ENCODE peak calls at places on chromosomes 1 and 21, in four cellular contexts. One of them, this sample, is unnamed.

GRCh38 chr1:62076286-62076685 is 118.4 kb upstream of the L1TD1 start:
- DNase-seq in neural progenitor cell: no peak
- DNase-seq in HS-5: peak
- DNase-seq in activated CD8-positive, alpha-beta T cell treated with anti-CD3 and anti-CD28 coated beads for 36 hours: no peak
- DNase-seq in this sample: no peak

GRCh38 chr1:150567717-150568561 is 11.5 kb downstream of the MCL1 start:
- DNase-seq in neural progenitor cell: peak
- DNase-seq in HS-5: no peak
- DNase-seq in activated CD8-positive, alpha-beta T cell treated with anti-CD3 and anti-CD28 coated beads for 36 hours: peak
- DNase-seq in this sample: peak

GRCh38 chr1:168465942-168466702 is 77.7 kb downstream of the XCL2 start:
- DNase-seq in neural progenitor cell: no peak
- DNase-seq in HS-5: no peak
- DNase-seq in activated CD8-positive, alpha-beta T cell treated with anti-CD3 and anti-CD28 coated beads for 36 hours: peak
- DNase-seq in this sample: peak

GRCh38 chr1:204983881-204984280 is 59.1 kb upstream of the CNTN2 start:
- DNase-seq in neural progenitor cell: no peak
- DNase-seq in HS-5: no peak
- DNase-seq in activated CD8-positive, alpha-beta T cell treated with anti-CD3 and anti-CD28 coated beads for 36 hours: no peak
- DNase-seq in this sample: no peak

GRCh38 chr1:231423648-231424047 is 1.6 kb upstream of the EGLN1 start:
- DNase-seq in neural progenitor cell: no peak
- DNase-seq in HS-5: no peak
- DNase-seq in activated CD8-positive, alpha-beta T cell treated with anti-CD3 and anti-CD28 coated beads for 36 hours: no peak
- DNase-seq in this sample: no peak

GRCh38 chr1:221725683-221726330 is 16.1 kb downstream of the DUSP10 start:
- DNase-seq in neural progenitor cell: no peak
- DNase-seq in HS-5: no peak
- DNase-seq in activated CD8-positive, alpha-beta T cell treated with anti-CD3 and anti-CD28 coated beads for 36 hours: no peak
- DNase-seq in this sample: no peak

GRCh38 chr21:30446969-30447368 is 6.9 kb downstream of the KRTAP15-1 start:
- DNase-seq in neural progenitor cell: no peak
- DNase-seq in HS-5: no peak
- DNase-seq in activated CD8-positive, alpha-beta T cell treated with anti-CD3 and anti-CD28 coated beads for 36 hours: no peak
- DNase-seq in this sample: no peak

GRCh38 chr1:63668298-63668697 is 75.1 kb downstream of the PGM1 start:
- DNase-seq in neural progenitor cell: no peak
- DNase-seq in HS-5: no peak
- DNase-seq in activated CD8-positive, alpha-beta T cell treated with anti-CD3 and anti-CD28 coated beads for 36 hours: no peak
- DNase-seq in this sample: no peak

GRCh38 chr1:154448271-154448905 is 43.2 kb downstream of the IL6R start:
- DNase-seq in neural progenitor cell: peak
- DNase-seq in HS-5: no peak
- DNase-seq in activated CD8-positive, alpha-beta T cell treated with anti-CD3 and anti-CD28 coated beads for 36 hours: no peak
- DNase-seq in this sample: no peak

GRCh38 chr1:156993426-156994147 is 52.0 kb downstream of the ARHGEF11 start:
- DNase-seq in neural progenitor cell: no peak
- DNase-seq in HS-5: no peak
- DNase-seq in activated CD8-positive, alpha-beta T cell treated with anti-CD3 and anti-CD28 coated beads for 36 hours: no peak
- DNase-seq in this sample: no peak

GRCh38 chr1:224042557-224043118 is 71.3 kb upstream of the FBXO28 start:
- DNase-seq in neural progenitor cell: peak
- DNase-seq in HS-5: no peak
- DNase-seq in activated CD8-positive, alpha-beta T cell treated with anti-CD3 and anti-CD28 coated beads for 36 hours: no peak
- DNase-seq in this sample: no peak

GRCh38 chr1:93738075-93738622 is 56.5 kb upstream of the BCAR3 start:
- DNase-seq in neural progenitor cell: no peak
- DNase-seq in HS-5: peak
- DNase-seq in activated CD8-positive, alpha-beta T cell treated with anti-CD3 and anti-CD28 coated beads for 36 hours: no peak
- DNase-seq in this sample: no peak

GRCh38 chr1:203142684-203143408 is 15.3 kb downstream of the ADORA1 start:
- DNase-seq in neural progenitor cell: no peak
- DNase-seq in HS-5: no peak
- DNase-seq in activated CD8-positive, alpha-beta T cell treated with anti-CD3 and anti-CD28 coated beads for 36 hours: no peak
- DNase-seq in this sample: no peak

GRCh38 chr1:201636581-201636980 is 97.7 kb downstream of the NAV1 start:
- DNase-seq in neural progenitor cell: no peak
- DNase-seq in HS-5: peak
- DNase-seq in activated CD8-positive, alpha-beta T cell treated with anti-CD3 and anti-CD28 coated beads for 36 hours: no peak
- DNase-seq in this sample: no peak

GRCh38 chr1:201085902-201086735 is 26.1 kb downstream of the CACNA1S start:
- DNase-seq in neural progenitor cell: peak
- DNase-seq in HS-5: no peak
- DNase-seq in activated CD8-positive, alpha-beta T cell treated with anti-CD3 and anti-CD28 coated beads for 36 hours: peak
- DNase-seq in this sample: peak

GRCh38 chr1:203112451-203112850 is 15.1 kb upstream of the ADORA1 start:
- DNase-seq in neural progenitor cell: no peak
- DNase-seq in HS-5: no peak
- DNase-seq in activated CD8-positive, alpha-beta T cell treated with anti-CD3 and anti-CD28 coated beads for 36 hours: no peak
- DNase-seq in this sample: no peak

GRCh38 chr1:87451229-87451900 is 122.7 kb downstream of the LMO4 start:
- DNase-seq in neural progenitor cell: no peak
- DNase-seq in HS-5: peak
- DNase-seq in activated CD8-positive, alpha-beta T cell treated with anti-CD3 and anti-CD28 coated beads for 36 hours: no peak
- DNase-seq in this sample: no peak

GRCh38 chr1:61836649-61837048 is 94.4 kb downstream of the PATJ start:
- DNase-seq in neural progenitor cell: no peak
- DNase-seq in HS-5: no peak
- DNase-seq in activated CD8-positive, alpha-beta T cell treated with anti-CD3 and anti-CD28 coated beads for 36 hours: no peak
- DNase-seq in this sample: no peak

GRCh38 chr1:208111646-208112200 is 132.5 kb downstream of the PLXNA2 start:
- DNase-seq in neural progenitor cell: no peak
- DNase-seq in HS-5: no peak
- DNase-seq in activated CD8-positive, alpha-beta T cell treated with anti-CD3 and anti-CD28 coated beads for 36 hours: no peak
- DNase-seq in this sample: no peak

This sample was measured in activated naive CD4-positive, alpha-beta T cell treated with anti-CD3 and anti-CD28 coated beads for 36 hours.